ENCODE peak calls at places on chromosome 20, in six cellular contexts. H, S, M, P, B and I are unnamed samples.

GRCh38 chr20:17806739-17807441 is 107.1 kb downstream of the BANF2 start:
- DNase-seq in H (no peak), S (no peak), M (peak; percentile 26), P (no peak), B (no peak), I (peak; percentile 54)

GRCh38 chr20:5150226-5151076 is 23.6 kb downstream of the CDS2 start:
- DNase-seq in H (no peak), S (no peak), M (no peak), P (no peak), B (peak; percentile 73), I (no peak)

GRCh38 chr20:37992802-37993538 is 40.3 kb downstream of the TTI1 start:
- DNase-seq in H (no peak), S (peak; percentile 5), M (peak; percentile 86), P (no peak), B (peak; percentile 79), I (peak; percentile 70)

GRCh38 chr20:14745830-14746229 is 408.4 kb upstream of the FLRT3 start:
- DNase-seq in H (no peak), S (no peak), M (no peak), P (no peak), B (no peak), I (no peak)

GRCh38 chr20:58875541-58876134 is 23.1 kb downstream of the GNAS start:
- DNase-seq in H (no peak), S (no peak), M (no peak), P (no peak), B (no peak), I (no peak)

GRCh38 chr20:41701596-41702350 is 83.6 kb upstream of the CHD6 start:
- DNase-seq in H (no peak), S (no peak), M (no peak), P (no peak), B (peak; percentile 43), I (no peak)

GRCh38 chr20:58893355-58894151 is 41.0 kb downstream of the GNAS start:
- DNase-seq in H (no peak), S (no peak), M (no peak), P (no peak), B (no peak), I (no peak)

GRCh38 chr20:5100684-5101347 is 18.9 kb downstream of the PCNA start:
- DNase-seq in H (peak; percentile 59), S (peak; percentile 73), M (no peak), P (peak; percentile 44), B (peak; percentile 77), I (no peak)

GRCh38 chr20:19292254-19292653 is 79.8 kb downstream of the SLC24A3 start:
- DNase-seq in H (no peak), S (no peak), M (no peak), P (no peak), B (no peak), I (no peak)

GRCh38 chr20:47605673-47606413 is 104.2 kb downstream of the NCOA3 start:
- DNase-seq in H (no peak), S (no peak), M (no peak), P (no peak), B (no peak), I (no peak)